ENCODE peak calls at places on chromosomes 5 and 9, in four cellular contexts. A, X, R and F are unnamed samples.

GRCh38 chr5:169331292-169331852 is 30.4 kb upstream of the SLIT3 start:
- DNase-seq in R (no peak), A (no peak), X (no peak), F (no peak)

GRCh38 chr9:124264812-124265211 is 7.1 kb downstream of the NEK6 start:
- DNase-seq in R (peak), X (no peak), A (no peak), F (peak)

GRCh38 chr5:111781200-111781599 is 24.2 kb upstream of the NREP start:
- DNase-seq in A (peak), R (peak), X (no peak), F (peak)

GRCh38 chr9:130448035-130448624 is 3.4 kb downstream of the ASS1 start:
- DNase-seq in X (no peak), R (peak), A (no peak), F (peak)

GRCh38 chr9:111691686-111692329 is 30.4 kb downstream of the GNG10 start:
- DNase-seq in X (peak), A (no peak), R (peak), F (peak)

GRCh38 chr5:108670591-108671335 is 76.9 kb upstream of the FER start:
- DNase-seq in R (no peak), X (no peak), A (no peak), F (no peak)

GRCh38 chr9:136586391-136586790 is 40.5 kb upstream of the NOTCH1 start:
- DNase-seq in A (peak), X (no peak), R (no peak), F (no peak)

GRCh38 chr9:125066839-125067619 is 76.3 kb downstream of the SCAI start:
- DNase-seq in X (peak), R (peak), A (no peak), F (peak)

GRCh38 chr9:79196606-79197005 is 375.2 kb upstream of the TLE4 start:
- DNase-seq in R (peak), A (no peak), X (peak), F (peak)

GRCh38 chr9:116207371-116208111 is 54.0 kb downstream of the PAPPA start:
- DNase-seq in X (peak), A (no peak), R (no peak), F (no peak)

GRCh38 chr5:72749362-72749997 is 67.0 kb upstream of the TNPO1 start:
- DNase-seq in A (no peak), R (no peak), X (no peak), F (no peak)

GRCh38 chr5:5534333-5534732 is 111.9 kb downstream of the ICE1 start:
- DNase-seq in R (no peak), X (no peak), A (no peak), F (no peak)

GRCh38 chr5:28542968-28543367 is 1504.6 kb upstream of the CDH9 start:
- DNase-seq in A (no peak), X (peak), R (peak), F (peak)

GRCh38 chr5:93894471-93895354 is 153.3 kb upstream of the POU5F2 start:
- DNase-seq in A (no peak), R (peak), X (peak), F (peak)

GRCh38 chr9:75229605-75230332 is 141.5 kb downstream of the OSTF1 start:
- DNase-seq in X (peak), R (no peak), A (no peak), F (no peak)

GRCh38 chr9:125255781-125256391 is 5.7 kb upstream of the GAPVD1 start:
- DNase-seq in R (peak), A (no peak), X (no peak), F (no peak)

GRCh38 chr9:129776938-129777768 is 24.3 kb upstream of the PTGES start:
- DNase-seq in A (peak), R (peak), X (peak), F (peak)

GRCh38 chr9:138071292-138071691 is 193.7 kb downstream of the CACNA1B start:
- DNase-seq in X (no peak), A (peak), R (no peak), F (no peak)

GRCh38 chr5:112270299-112271293 is 148.5 kb downstream of the EPB41L4A start:
- DNase-seq in R (no peak), X (peak), A (no peak), F (no peak)

GRCh38 chr9:130663258-130664171 is 879 bp upstream of the PRDM12 start:
- DNase-seq in X (no peak), R (no peak), A (no peak), F (no peak)

GRCh38 chr5:54645888-54646284 is 128.3 kb downstream of the SNX18 start:
- DNase-seq in A (no peak), R (peak), X (peak), F (no peak)

GRCh38 chr9:14349818-14350333 is 35.9 kb upstream of the NFIB start:
- DNase-seq in X (peak), A (no peak), R (no peak), F (no peak)
- H3K4me3 ChIP-seq in X (peak), A (no peak), R (peak), F (no peak)

GRCh38 chr5:110442856-110443255 is 283.6 kb downstream of the TMEM232 start:
- DNase-seq in A (no peak), X (no peak), R (no peak), F (no peak)

GRCh38 chr5:110439280-110439679 is 287.2 kb downstream of the TMEM232 start:
- DNase-seq in R (no peak), X (no peak), A (no peak), F (no peak)

GRCh38 chr5:110435207-110435606 is 291.3 kb downstream of the TMEM232 start:
- DNase-seq in R (no peak), X (no peak), A (no peak), F (no peak)

GRCh38 chr5:110440058-110440457 is 286.4 kb downstream of the TMEM232 start:
- DNase-seq in X (no peak), R (no peak), A (no peak), F (no peak)

GRCh38 chr5:110441035-110441434 is 285.4 kb downstream of the TMEM232 start:
- DNase-seq in R (peak), X (peak), A (no peak), F (peak)
- TF ChIP-seq CTCF in R (peak), X (peak), A (no peak), F (peak)

GRCh38 chr9:93467462-93467861 is 14.1 kb upstream of the FAM120AOS start:
- DNase-seq in X (no peak), R (no peak), A (no peak), F (no peak)
- H3K4me3 ChIP-seq in X (no peak), R (no peak), A (no peak), F (no peak)

GRCh38 chr5:138594305-138595058 is 19.3 kb upstream of the HSPA9 start:
- DNase-seq in R (no peak), X (no peak), A (no peak), F (no peak)

GRCh38 chr5:138597660-138598400 is 22.6 kb upstream of the HSPA9 start:
- DNase-seq in X (no peak), A (no peak), R (no peak), F (no peak)

GRCh38 chr5:138596105-138596987 is 21.1 kb upstream of the HSPA9 start:
- DNase-seq in X (no peak), A (no peak), R (no peak), F (no peak)

GRCh38 chr5:138595396-138595795 is 20.2 kb upstream of the HSPA9 start:
- DNase-seq in R (no peak), X (no peak), A (no peak), F (no peak)
- TF ChIP-seq CTCF in R (no peak), X (peak), A (no peak), F (peak)

GRCh38 chr9:88392549-88392948 is 4.3 kb downstream of the SPIN1 start:
- DNase-seq in A (no peak), R (no peak), X (no peak), F (no peak)

GRCh38 chr9:88388203-88388885 is at the start of gene SPIN1:
- DNase-seq in X (peak), R (peak), A (peak), F (peak)

GRCh38 chr9:88388886-88389617 is 808 bp downstream of the SPIN1 start:
- DNase-seq in A (peak), X (peak), R (peak), F (peak)

GRCh38 chr9:88387733-88388202 is 476 bp upstream of the SPIN1 start:
- DNase-seq in R (peak), A (peak), X (peak), F (peak)

DNA sequence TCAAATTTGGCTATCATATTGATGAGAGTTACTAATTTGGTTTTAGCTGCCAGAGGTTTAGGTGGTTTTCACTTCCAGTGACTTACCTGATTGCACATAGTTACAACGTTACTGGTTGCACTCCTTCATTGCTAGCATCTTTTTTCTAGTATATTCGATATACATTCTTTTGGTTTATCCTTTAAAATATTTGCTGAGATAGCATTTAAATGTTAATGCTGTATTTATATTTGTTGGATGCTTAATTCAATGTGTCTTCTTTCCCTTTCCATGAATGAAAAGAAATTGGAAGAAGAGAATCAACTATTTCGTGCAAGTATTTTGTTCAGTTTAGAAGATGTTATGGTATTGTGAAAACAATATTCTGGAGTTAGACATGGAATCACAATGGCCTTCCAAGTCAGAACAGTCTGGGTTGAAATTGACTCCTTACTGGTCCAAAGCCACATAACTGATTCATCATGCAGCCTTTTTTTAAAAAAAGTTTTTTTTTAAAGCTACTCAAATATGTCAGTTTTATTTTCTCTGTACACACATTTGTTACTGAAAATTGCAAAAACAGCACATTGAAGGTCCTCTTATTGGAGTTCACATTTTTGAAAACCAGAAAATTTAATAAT is 2.2 kb downstream of the SPIN1 start:
- DNase-seq in X (peak), R (peak), A (no peak), F (no peak)
- H3K4me3 ChIP-seq in X (peak), R (peak), A (no peak), F (no peak)